ENCODE peak calls at places on chromosomes 12 and 14, in eight cellular contexts. One of them, this sample, is unnamed.

GRCh38 chr12:51942501-51943000 is 8.9 kb upstream of the ACVR1B start:
- DNase-seq in Right ventricle myocardium superior: no peak
- DNase-seq in NCI-H1436: no peak
- DNase-seq in stimulated activated CD4-positive, alpha-beta T cell treated with anti-CD3 and anti-CD28 coated beads, Interleukin-2, amount 100 ng/mL, for 4 hours: no peak
- DNase-seq in left lung: no peak
- DNase-seq in Caki2: no peak
- DNase-seq in PC-9: no peak
- DNase-seq in ACHN: no peak
- DNase-seq in this sample: no peak

GRCh38 chr12:96093543-96094196 is 58.3 kb upstream of the LTA4H start:
- DNase-seq in NCI-H1436: no peak
- DNase-seq in ACHN: no peak
- DNase-seq in PC-9: peak; percentile 86
- DNase-seq in Caki2: no peak
- DNase-seq in left lung: no peak
- DNase-seq in stimulated activated CD4-positive, alpha-beta T cell treated with anti-CD3 and anti-CD28 coated beads, Interleukin-2, amount 100 ng/mL, for 4 hours: no peak
- DNase-seq in Right ventricle myocardium superior: no peak
- DNase-seq in this sample: no peak

GRCh38 chr12:72271401-72271740 is 799 bp upstream of the TRHDE start:
- DNase-seq in Right ventricle myocardium superior: no peak
- DNase-seq in Caki2: peak; percentile 85
- DNase-seq in ACHN: peak; percentile 29
- DNase-seq in NCI-H1436: no peak
- DNase-seq in stimulated activated CD4-positive, alpha-beta T cell treated with anti-CD3 and anti-CD28 coated beads, Interleukin-2, amount 100 ng/mL, for 4 hours: no peak
- DNase-seq in left lung: no peak
- DNase-seq in PC-9: no peak
- DNase-seq in this sample: no peak

GRCh38 chr14:104694475-104694950 is 5.1 kb downstream of the INF2 start:
- DNase-seq in Caki2: no peak
- DNase-seq in ACHN: no peak
- DNase-seq in PC-9: no peak
- DNase-seq in stimulated activated CD4-positive, alpha-beta T cell treated with anti-CD3 and anti-CD28 coated beads, Interleukin-2, amount 100 ng/mL, for 4 hours: no peak
- DNase-seq in Right ventricle myocardium superior: no peak
- DNase-seq in NCI-H1436: no peak
- DNase-seq in left lung: no peak
- DNase-seq in this sample: no peak

GRCh38 chr14:35331605-35332516 is 39.7 kb downstream of the PSMA6 start:
- DNase-seq in Caki2: peak; percentile 24
- DNase-seq in Right ventricle myocardium superior: no peak
- DNase-seq in NCI-H1436: no peak
- DNase-seq in ACHN: no peak
- DNase-seq in stimulated activated CD4-positive, alpha-beta T cell treated with anti-CD3 and anti-CD28 coated beads, Interleukin-2, amount 100 ng/mL, for 4 hours: no peak
- DNase-seq in left lung: peak; percentile 77
- DNase-seq in PC-9: peak; percentile 94
- DNase-seq in this sample: no peak

GRCh38 chr14:101950100-101950499 is 14.3 kb upstream of the DYNC1H1 start:
- DNase-seq in NCI-H1436: no peak
- DNase-seq in Caki2: no peak
- DNase-seq in ACHN: no peak
- DNase-seq in Right ventricle myocardium superior: no peak
- DNase-seq in stimulated activated CD4-positive, alpha-beta T cell treated with anti-CD3 and anti-CD28 coated beads, Interleukin-2, amount 100 ng/mL, for 4 hours: no peak
- DNase-seq in PC-9: no peak
- DNase-seq in left lung: no peak
- DNase-seq in this sample: no peak

GRCh38 chr12:106247731-106248176 is at the start of gene CKAP4:
- DNase-seq in ACHN: peak; percentile 88
- DNase-seq in Caki2: peak; percentile 76
- DNase-seq in PC-9: peak; percentile 38
- DNase-seq in stimulated activated CD4-positive, alpha-beta T cell treated with anti-CD3 and anti-CD28 coated beads, Interleukin-2, amount 100 ng/mL, for 4 hours: peak; percentile 35
- DNase-seq in NCI-H1436: peak; percentile 82
- DNase-seq in left lung: peak; percentile 81
- DNase-seq in Right ventricle myocardium superior: peak; percentile 89
- DNase-seq in this sample: peak; percentile 86

GRCh38 chr14:101018561-101019290 is 115.2 kb upstream of the RTL1 start:
- DNase-seq in stimulated activated CD4-positive, alpha-beta T cell treated with anti-CD3 and anti-CD28 coated beads, Interleukin-2, amount 100 ng/mL, for 4 hours: no peak
- DNase-seq in ACHN: no peak
- DNase-seq in Caki2: no peak
- DNase-seq in left lung: no peak
- DNase-seq in NCI-H1436: no peak
- DNase-seq in Right ventricle myocardium superior: no peak
- DNase-seq in PC-9: no peak
- DNase-seq in this sample: no peak

GRCh38 chr12:103851127-103851526 is 10.1 kb upstream of the NT5DC3 start:
- DNase-seq in left lung: no peak
- DNase-seq in ACHN: no peak
- DNase-seq in NCI-H1436: no peak
- DNase-seq in Caki2: no peak
- DNase-seq in PC-9: no peak
- DNase-seq in stimulated activated CD4-positive, alpha-beta T cell treated with anti-CD3 and anti-CD28 coated beads, Interleukin-2, amount 100 ng/mL, for 4 hours: no peak
- DNase-seq in Right ventricle myocardium superior: no peak
- DNase-seq in this sample: no peak

GRCh38 chr12:19223018-19223417 is 93.5 kb downstream of the PLEKHA5 start:
- DNase-seq in Caki2: peak; percentile 60
- DNase-seq in left lung: no peak
- DNase-seq in Right ventricle myocardium superior: no peak
- DNase-seq in NCI-H1436: peak; percentile 28
- DNase-seq in PC-9: no peak
- DNase-seq in ACHN: peak; percentile 71
- DNase-seq in stimulated activated CD4-positive, alpha-beta T cell treated with anti-CD3 and anti-CD28 coated beads, Interleukin-2, amount 100 ng/mL, for 4 hours: no peak
- DNase-seq in this sample: no peak

GRCh38 chr12:119208626-119209061 is 29.9 kb downstream of the HSPB8 start:
- DNase-seq in ACHN: peak; percentile 47
- DNase-seq in PC-9: peak; percentile 72
- DNase-seq in left lung: peak; percentile 54
- DNase-seq in Right ventricle myocardium superior: peak; percentile 92
- DNase-seq in stimulated activated CD4-positive, alpha-beta T cell treated with anti-CD3 and anti-CD28 coated beads, Interleukin-2, amount 100 ng/mL, for 4 hours: no peak
- DNase-seq in Caki2: peak; percentile 49
- DNase-seq in NCI-H1436: peak; percentile 38
- DNase-seq in this sample: peak; percentile 83

GRCh38 chr12:31020385-31021166 is 53.1 kb upstream of the DDX11 start:
- DNase-seq in Right ventricle myocardium superior: no peak
- DNase-seq in ACHN: no peak
- DNase-seq in PC-9: no peak
- DNase-seq in NCI-H1436: no peak
- DNase-seq in left lung: peak; percentile 4
- DNase-seq in stimulated activated CD4-positive, alpha-beta T cell treated with anti-CD3 and anti-CD28 coated beads, Interleukin-2, amount 100 ng/mL, for 4 hours: no peak
- DNase-seq in Caki2: no peak
- DNase-seq in this sample: no peak

GRCh38 chr12:27468241-27468640 is 21.7 kb downstream of the SMCO2 start:
- DNase-seq in left lung: no peak
- DNase-seq in PC-9: no peak
- DNase-seq in ACHN: no peak
- DNase-seq in Right ventricle myocardium superior: no peak
- DNase-seq in stimulated activated CD4-positive, alpha-beta T cell treated with anti-CD3 and anti-CD28 coated beads, Interleukin-2, amount 100 ng/mL, for 4 hours: no peak
- DNase-seq in Caki2: no peak
- DNase-seq in NCI-H1436: no peak
- DNase-seq in this sample: no peak

This sample was measured in left ventricle myocardium inferior.